ENCODE peak calls at places on chromosome 22, in six cellular contexts. U is chondrocyte, M is GM13977, B is GM20000, F is Calu3, Q is mammary epithelial cell. W is an unnamed sample.

GRCh38 chr22:23098718-23099524 is 28.6 kb downstream of the GNAZ start:
- DNase-seq in U (no peak), M (no peak), B (no peak), F (no peak), Q (no peak), W (no peak)

GRCh38 chr22:19591568-19591967 is 67.4 kb upstream of the CLDN5 start:
- DNase-seq in U (no peak), M (no peak), B (no peak), F (no peak), Q (no peak), W (no peak)

GRCh38 chr22:19178065-19178658 is 374 bp downstream of the SLC25A1 start:
- DNase-seq in U (peak; percentile 85), M (peak; percentile 74), B (peak; percentile 82), F (peak; percentile 64), Q (peak; percentile 47), W (no peak)

GRCh38 chr22:37457093-37457893 is 28.9 kb downstream of the MFNG start:
- DNase-seq in U (no peak), M (peak; percentile 85), B (peak; percentile 84), F (peak; percentile 95), Q (peak; percentile 67), W (no peak)

GRCh38 chr22:50269573-50270301 is 443 bp downstream of the MAPK11 start:
- DNase-seq in U (no peak), M (peak; percentile 86), B (peak; percentile 85), F (peak; percentile 59), Q (no peak), W (no peak)

GRCh38 chr22:50470491-50470890 is 4.3 kb downstream of the SBF1 start:
- DNase-seq in U (no peak), M (no peak), B (no peak), F (no peak), Q (no peak), W (no peak)

GRCh38 chr22:21961886-21962654 is 9.4 kb upstream of the PPM1F start:
- DNase-seq in U (no peak), M (no peak), B (no peak), F (peak; percentile 53), Q (peak; percentile 57), W (no peak)

GRCh38 chr22:18994780-18995711 is 59.0 kb upstream of the PRODH start:
- DNase-seq in U (no peak), M (no peak), B (no peak), F (peak; percentile 41), Q (no peak), W (no peak)

GRCh38 chr22:45504703-45505341 is 2.1 kb downstream of the FBLN1 start:
- DNase-seq in U (peak; percentile 51), M (no peak), B (no peak), F (no peak), Q (peak; percentile 34), W (no peak)

GRCh38 chr22:37643225-37643847 is 3.9 kb downstream of the SH3BP1 start:
- DNase-seq in U (no peak), M (peak; percentile 88), B (peak; percentile 89), F (peak; percentile 92), Q (peak; percentile 62), W (peak; percentile 71)

GRCh38 chr22:26550498-26551033 is 38.3 kb upstream of the TFIP11 start:
- DNase-seq in U (no peak), M (no peak), B (no peak), F (no peak), Q (no peak), W (no peak)

GRCh38 chr22:45212992-45213751 is 27.5 kb downstream of the KIAA0930 start:
- DNase-seq in U (peak; percentile 72), M (no peak), B (no peak), F (no peak), Q (peak; percentile 26), W (no peak)

GRCh38 chr22:45903355-45904149 is 73.4 kb downstream of the WNT7B start:
- DNase-seq in U (no peak), M (no peak), B (no peak), F (peak; percentile 62), Q (peak; percentile 70), W (no peak)

GRCh38 chr22:37313376-37314314 is 31.3 kb downstream of the CYTH4 start:
- DNase-seq in U (no peak), M (no peak), B (no peak), F (no peak), Q (no peak), W (no peak)

GRCh38 chr22:45200862-45201511 is 37.3 kb downstream of the NUP50 start:
- DNase-seq in U (peak; percentile 77), M (no peak), B (peak; percentile 9), F (no peak), Q (peak; percentile 17), W (no peak)

GRCh38 chr22:49975543-49976389 is 15.2 kb downstream of the PIM3 start:
- DNase-seq in U (peak; percentile 59), M (peak; percentile 50), B (peak; percentile 75), F (no peak), Q (no peak), W (no peak)

GRCh38 chr22:18070556-18071306 is 7.1 kb upstream of the PEX26 start:
- DNase-seq in U (peak; percentile 65), M (no peak), B (no peak), F (no peak), Q (peak; percentile 79), W (no peak)

GRCh38 chr22:36334838-36335603 is 52.7 kb downstream of the MYH9 start:
- DNase-seq in U (no peak), M (no peak), B (no peak), F (peak; percentile 28), Q (peak; percentile 76), W (no peak)

GRCh38 chr22:19669570-19669969 is 44.7 kb upstream of the SEPTIN5 start:
- DNase-seq in U (no peak), M (no peak), B (no peak), F (no peak), Q (no peak), W (no peak)

GRCh38 chr22:20459152-20459542 is 21.5 kb upstream of the SCARF2 start:
- DNase-seq in U (peak; percentile 42), M (no peak), B (no peak), F (no peak), Q (no peak), W (no peak)

GRCh38 chr22:37529652-37530345 is 10.6 kb upstream of the CARD10 start:
- DNase-seq in U (no peak), M (no peak), B (no peak), F (no peak), Q (no peak), W (no peak)

GRCh38 chr22:19757140-19757984 is 3.2 kb upstream of the TBX1 start:
- DNase-seq in U (no peak), M (peak; percentile 71), B (peak; percentile 82), F (no peak), Q (no peak), W (no peak)

GRCh38 chr22:19889951-19890350 is 35.3 kb upstream of the GNB1L start:
- DNase-seq in U (no peak), M (no peak), B (no peak), F (no peak), Q (no peak), W (no peak)

GRCh38 chr22:47198801-47199251 is 436.4 kb downstream of the TBC1D22A start:
- DNase-seq in U (no peak), M (no peak), B (no peak), F (no peak), Q (no peak), W (no peak)

GRCh38 chr22:47201186-47201995 is 438.9 kb downstream of the TBC1D22A start:
- DNase-seq in U (no peak), M (no peak), B (no peak), F (no peak), Q (no peak), W (no peak)

GRCh38 chr22:47199949-47200272 is 437.5 kb downstream of the TBC1D22A start:
- DNase-seq in U (no peak), M (no peak), B (no peak), F (no peak), Q (no peak), W (no peak)

GRCh38 chr22:47199261-47199948 is 437.0 kb downstream of the TBC1D22A start:
- DNase-seq in U (no peak), M (no peak), B (no peak), F (no peak), Q (no peak), W (no peak)

GRCh38 chr22:47200273-47201051 is 438.0 kb downstream of the TBC1D22A start:
- DNase-seq in U (no peak), M (no peak), B (no peak), F (no peak), Q (no peak), W (no peak)
- TF ChIP-seq CTCF in U (no peak), M (no peak), B (no peak), F (no peak), Q (no peak), W (no peak)

DNA sequence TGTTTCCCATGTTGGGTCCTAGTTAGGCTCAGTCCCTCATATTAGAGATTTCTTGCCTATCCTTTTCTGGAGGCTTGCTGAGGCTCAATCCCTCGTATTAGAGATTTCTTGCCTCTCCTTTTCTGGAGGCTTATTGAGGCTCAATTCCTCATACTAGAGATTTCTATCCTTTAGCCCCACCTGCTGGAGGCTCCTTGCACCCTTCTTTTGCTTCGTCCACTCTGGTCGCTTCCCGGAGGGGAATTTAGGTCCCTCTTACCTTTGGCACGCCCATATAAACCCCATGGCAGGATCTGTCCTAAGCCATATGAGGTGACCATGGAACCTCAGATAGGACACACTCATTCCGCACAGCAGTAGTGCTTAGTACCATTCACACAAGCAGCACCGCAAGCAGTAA is 15.9 kb downstream of the CYP2D6 start:
- DNase-seq in U (no peak), M (no peak), B (no peak), F (no peak), Q (no peak), W (no peak)
- TF ChIP-seq CTCF in U (peak; percentile 69), M (no peak), B (no peak), F (no peak), Q (no peak), W (peak; percentile 38)

GRCh38 chr22:30922151-30922611 is 46.4 kb downstream of the MORC2 start:
- DNase-seq in U (no peak), M (peak; percentile 87), B (peak; percentile 76), F (peak; percentile 7), Q (peak; percentile 33), W (peak; percentile 22)
- TF ChIP-seq CTCF in U (no peak), M (no peak), B (no peak), F (no peak), Q (no peak), W (no peak)

DNA sequence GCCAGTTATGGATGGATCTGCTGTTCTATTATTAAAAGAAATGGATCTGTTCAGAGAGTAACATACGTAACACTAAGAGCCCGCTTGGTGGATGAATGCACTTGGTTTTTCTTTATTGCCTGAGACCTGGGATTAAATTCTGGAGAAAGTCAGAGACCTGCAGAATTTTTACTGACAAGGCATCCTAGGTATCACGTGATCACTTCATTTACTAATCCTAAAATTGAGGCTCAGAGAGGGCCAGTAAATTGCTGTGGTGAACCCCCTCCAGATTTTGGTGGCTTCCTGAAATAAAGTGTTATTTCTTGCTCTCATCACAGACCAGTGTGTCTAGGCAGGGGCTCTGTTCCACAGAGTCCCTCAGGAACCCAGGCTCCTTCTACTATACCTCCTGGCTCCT is 187.9 kb upstream of the LARGE1 start:
- DNase-seq in U (no peak), M (no peak), B (no peak), F (no peak), Q (no peak), W (no peak)
- TF ChIP-seq CTCF in U (no peak), M (no peak), B (no peak), F (no peak), Q (no peak), W (no peak)

GRCh38 chr22:41261541-41262249 is 21.0 kb upstream of the CHADL start:
- DNase-seq in U (no peak), M (no peak), B (no peak), F (no peak), Q (no peak), W (no peak)
- TF ChIP-seq CTCF in U (no peak), M (no peak), B (no peak), F (no peak), Q (no peak), W (no peak)